ENCODE peak calls at places on chromosomes 3 and 15, in seven cellular contexts. M, C, D, W, O, L and N are unnamed samples.

GRCh38 chr3:4426782-4427344 is 40.2 kb downstream of the SUMF1 start:
- DNase-seq in M (no peak), C (no peak), D (peak; percentile 70), W (no peak), O (no peak), L (no peak), N (no peak)

GRCh38 chr3:57436195-57436761 is 107.9 kb downstream of the DNAH12 start:
- DNase-seq in M (no peak), C (no peak), D (no peak), W (no peak), O (no peak), L (no peak), N (no peak)

GRCh38 chr3:178748874-178749273 is 212.6 kb downstream of the KCNMB2 start:
- DNase-seq in M (no peak), C (no peak), D (no peak), W (no peak), O (no peak), L (no peak), N (no peak)

GRCh38 chr3:17645074-17645698 is 97.2 kb downstream of the TBC1D5 start:
- DNase-seq in M (no peak), C (peak; percentile 40), D (no peak), W (peak; percentile 11), O (no peak), L (peak; percentile 23), N (no peak)

GRCh38 chr15:59371458-59372351 is 966 bp downstream of the MYO1E start:
- DNase-seq in M (no peak), C (peak; percentile 14), D (no peak), W (no peak), O (peak; percentile 10), L (peak; percentile 28), N (no peak)

GRCh38 chr3:57061556-57061955 is 1.1 kb downstream of the SPATA12 start:
- DNase-seq in M (no peak), C (no peak), D (no peak), W (no peak), O (no peak), L (no peak), N (no peak)

GRCh38 chr3:96491023-96491422 is 323.4 kb upstream of the EPHA6 start:
- DNase-seq in M (no peak), C (no peak), D (no peak), W (no peak), O (no peak), L (no peak), N (no peak)

GRCh38 chr3:23202203-23202920 is 765 bp upstream of the UBE2E2 start:
- DNase-seq in M (no peak), C (peak; percentile 28), D (no peak), W (peak; percentile 44), O (peak; percentile 5), L (no peak), N (no peak)

GRCh38 chr3:48428863-48429415 is 947 bp downstream of the PLXNB1 start:
- DNase-seq in M (no peak), C (peak; percentile 56), D (no peak), W (no peak), O (no peak), L (peak; percentile 37), N (no peak)

GRCh38 chr3:5226783-5227182 is 39.3 kb downstream of the EDEM1 start:
- DNase-seq in M (no peak), C (no peak), D (no peak), W (no peak), O (no peak), L (no peak), N (peak; percentile 6)

GRCh38 chr3:27224197-27224596 is 145.0 kb downstream of the NEK10 start:
- DNase-seq in M (no peak), C (no peak), D (no peak), W (no peak), O (peak; percentile 30), L (no peak), N (no peak)

GRCh38 chr3:178475062-178475461 is 61.2 kb upstream of the KCNMB2 start:
- DNase-seq in M (no peak), C (no peak), D (no peak), W (no peak), O (no peak), L (no peak), N (no peak)

GRCh38 chr15:36970522-36970921 is 129.8 kb downstream of the MEIS2 start:
- DNase-seq in M (no peak), C (no peak), D (no peak), W (no peak), O (no peak), L (peak; percentile 45), N (no peak)

GRCh38 chr15:23690450-23690852 is 3.3 kb upstream of the NDN start:
- DNase-seq in M (no peak), C (no peak), D (no peak), W (no peak), O (peak; percentile 18), L (no peak), N (peak; percentile 15)

GRCh38 chr3:103393395-103394186 is 958.8 kb downstream of the ZPLD1 start:
- DNase-seq in M (no peak), C (no peak), D (peak; percentile 16), W (no peak), O (no peak), L (no peak), N (no peak)

GRCh38 chr15:100073982-100074381 is 267.8 kb downstream of the ADAMTS17 start:
- DNase-seq in M (no peak), C (no peak), D (no peak), W (no peak), O (no peak), L (no peak), N (no peak)

GRCh38 chr15:43249236-43249635 is 17.5 kb downstream of the TGM5 start:
- DNase-seq in M (no peak), C (no peak), D (no peak), W (no peak), O (no peak), L (no peak), N (no peak)

GRCh38 chr15:68730491-68731317 is 90.0 kb downstream of the ANP32A start:
- DNase-seq in M (peak; percentile 3), C (peak; percentile 47), D (no peak), W (peak; percentile 31), O (no peak), L (no peak), N (no peak)

GRCh38 chr3:116034071-116034470 is 410.8 kb downstream of the GAP43 start:
- DNase-seq in M (no peak), C (no peak), D (no peak), W (no peak), O (no peak), L (no peak), N (no peak)

GRCh38 chr15:55279746-55280351 is 9.8 kb downstream of the RAB27A start:
- DNase-seq in M (peak; percentile 41), C (no peak), D (peak; percentile 73), W (peak; percentile 53), O (no peak), L (no peak), N (peak; percentile 88)

GRCh38 chr3:126288314-126288713 is 68.9 kb downstream of the KLF15 start:
- DNase-seq in M (no peak), C (peak; percentile 23), D (no peak), W (no peak), O (peak; percentile 62), L (no peak), N (no peak)

GRCh38 chr15:50542051-50542450 is 4.4 kb downstream of the USP50 start:
- DNase-seq in M (no peak), C (no peak), D (peak; percentile 87), W (no peak), O (no peak), L (no peak), N (no peak)

GRCh38 chr3:143601738-143602480 is 246.4 kb downstream of the SLC9A9 start:
- DNase-seq in M (no peak), C (no peak), D (no peak), W (no peak), O (no peak), L (no peak), N (peak; percentile 84)

GRCh38 chr15:68235022-68235421 is 5.5 kb upstream of the CLN6 start:
- DNase-seq in M (no peak), C (no peak), D (no peak), W (no peak), O (no peak), L (no peak), N (no peak)

GRCh38 chr3:107833046-107833445 is 257.8 kb downstream of the CD47 start:
- DNase-seq in M (no peak), C (no peak), D (no peak), W (no peak), O (no peak), L (no peak), N (no peak)

GRCh38 chr3:140748903-140749302 is 71.0 kb downstream of the TRIM42 start:
- DNase-seq in M (no peak), C (no peak), D (no peak), W (no peak), O (no peak), L (no peak), N (no peak)

GRCh38 chr3:107285197-107285596 is 92.0 kb upstream of the CCDC54 start:
- DNase-seq in M (no peak), C (no peak), D (no peak), W (no peak), O (no peak), L (no peak), N (no peak)

GRCh38 chr15:31270767-31271166 is 55.9 kb upstream of the KLF13 start:
- DNase-seq in M (no peak), C (no peak), D (no peak), W (peak; percentile 2), O (no peak), L (no peak), N (no peak)

GRCh38 chr3:44870375-44871061 is 3.9 kb upstream of the TGM4 start:
- DNase-seq in M (no peak), C (no peak), D (no peak), W (no peak), O (no peak), L (peak; percentile 71), N (no peak)

GRCh38 chr3:113275876-113276580 is 64.7 kb downstream of the BOC start:
- DNase-seq in M (no peak), C (no peak), D (no peak), W (no peak), O (no peak), L (peak; percentile 37), N (peak; percentile 14)

GRCh38 chr15:71443538-71443937 is 328.3 kb downstream of the THSD4 start:
- DNase-seq in M (peak; percentile 16), C (peak; percentile 61), D (no peak), W (peak; percentile 47), O (no peak), L (peak; percentile 44), N (no peak)

GRCh38 chr3:142595581-142595950 is 627 bp upstream of the PLS1 start:
- DNase-seq in M (no peak), C (no peak), D (no peak), W (no peak), O (no peak), L (peak; percentile 12), N (peak; percentile 93)

GRCh38 chr3:197494366-197495058 is 61.3 kb downstream of the BDH1 start:
- DNase-seq in M (no peak), C (no peak), D (no peak), W (no peak), O (no peak), L (no peak), N (no peak)

GRCh38 chr15:65731926-65732325 is 60.2 kb downstream of the DENND4A start:
- DNase-seq in M (no peak), C (no peak), D (no peak), W (no peak), O (no peak), L (no peak), N (no peak)

GRCh38 chr3:49757197-49757596 is 29.1 kb downstream of the IP6K1 start:
- DNase-seq in M (no peak), C (no peak), D (no peak), W (no peak), O (no peak), L (no peak), N (no peak)

GRCh38 chr3:85594648-85595047 is 635.9 kb downstream of the CADM2 start:
- DNase-seq in M (no peak), C (no peak), D (no peak), W (no peak), O (no peak), L (no peak), N (no peak)

GRCh38 chr15:41855121-41855941 is 16.7 kb downstream of the PLA2G4B start:
- DNase-seq in M (no peak), C (no peak), D (no peak), W (no peak), O (no peak), L (no peak), N (no peak)

GRCh38 chr3:171000281-171000680 is 26.2 kb downstream of the SLC2A2 start:
- DNase-seq in M (no peak), C (no peak), D (no peak), W (no peak), O (no peak), L (no peak), N (no peak)